ENCODE peak calls at places on chromosome 12, in six cellular contexts. O, L, P, J, F and Y are unnamed samples.

GRCh38 chr12:123938679-123939480 is 33.8 kb downstream of the CCDC92 start:
- DNase-seq in O (no peak), L (no peak), P (no peak), J (peak), F (no peak), Y (no peak)

GRCh38 chr12:109291531-109292341 is 17.3 kb downstream of the FOXN4 start:
- DNase-seq in O (peak), F (no peak), P (peak), J (no peak), L (no peak), Y (no peak)

GRCh38 chr12:12239127-12239526 is 27.7 kb downstream of the LRP6 start:
- DNase-seq in O (no peak), P (no peak), L (no peak), F (no peak), J (no peak), Y (no peak)

GRCh38 chr12:69096669-69097364 is 142.6 kb upstream of the CPSF6 start:
- DNase-seq in L (no peak), P (no peak), J (no peak), F (no peak), O (no peak), Y (no peak)

GRCh38 chr12:84375472-84375871 is 537.1 kb downstream of the SLC6A15 start:
- DNase-seq in J (no peak), L (no peak), O (no peak), P (no peak), F (no peak), Y (no peak)

GRCh38 chr12:95205685-95206084 is 11.6 kb downstream of the FGD6 start:
- DNase-seq in F (no peak), L (no peak), J (no peak), P (no peak), O (no peak), Y (peak)

GRCh38 chr12:110583137-110584059 is at the start of gene PPTC7:
- DNase-seq in L (peak), O (peak), P (peak), F (peak), J (peak), Y (peak)

GRCh38 chr12:96986883-96987523 is 79.9 kb downstream of the NEDD1 start:
- DNase-seq in O (no peak), P (no peak), J (peak), F (no peak), L (no peak), Y (no peak)

GRCh38 chr12:41604830-41605229 is 416.7 kb downstream of the PDZRN4 start:
- DNase-seq in F (no peak), J (no peak), P (no peak), O (no peak), L (no peak), Y (no peak)

GRCh38 chr12:49059063-49059384 is 1.6 kb downstream of the KMT2D start:
- DNase-seq in P (no peak), L (no peak), F (peak), J (no peak), O (no peak), Y (no peak)

GRCh38 chr12:25811656-25812126 is 146.8 kb upstream of the RASSF8 start:
- DNase-seq in J (peak), L (peak), O (no peak), F (no peak), P (no peak), Y (no peak)

GRCh38 chr12:124917135-124917840 is 2.8 kb upstream of the UBC start:
- DNase-seq in P (peak), L (peak), J (peak), O (no peak), F (peak), Y (peak)

GRCh38 chr12:110599334-110599733 is 14.6 kb upstream of the TCTN1 start:
- DNase-seq in P (no peak), L (no peak), O (no peak), J (no peak), F (no peak), Y (no peak)

GRCh38 chr12:52052471-52053186 is 1.4 kb downstream of the NR4A1 start:
- DNase-seq in P (peak), J (no peak), F (peak), O (no peak), L (no peak), Y (no peak)

GRCh38 chr12:124608451-124608870 is 41.0 kb upstream of the NCOR2 start:
- DNase-seq in J (no peak), O (no peak), F (no peak), P (no peak), L (no peak), Y (no peak)

GRCh38 chr12:11170810-11171144 is 217 bp upstream of the SMIM10L1 start:
- DNase-seq in O (no peak), J (no peak), P (no peak), L (no peak), F (no peak), Y (no peak)

GRCh38 chr12:4268549-4269181 is 4.9 kb upstream of the CCND2 start:
- DNase-seq in F (no peak), J (no peak), L (no peak), O (no peak), P (no peak), Y (peak)

GRCh38 chr12:67091204-67091603 is 178.0 kb upstream of the CAND1 start:
- DNase-seq in F (no peak), J (no peak), O (no peak), L (no peak), P (no peak), Y (no peak)

GRCh38 chr12:6263931-6264330 is 46.6 kb upstream of the PLEKHG6 start:
- DNase-seq in L (no peak), O (peak), J (peak), P (no peak), F (no peak), Y (no peak)